ENCODE peak calls at places on chromosomes 4 and X, in ten cellular contexts. B, E, W, K, L, F, X, T, Z and I are unnamed samples.

GRCh38 chr4:123064390-123064789 is 142.0 kb upstream of the NUDT6 start:
- DNase-seq in B (peak), E (peak), W (no peak), K (peak), L (no peak), F (no peak), X (no peak), T (no peak), Z (peak), I (no peak)

GRCh38 chrX:75547783-75548182 is 24.9 kb upstream of the ZDHHC15 start:
- DNase-seq in B (peak), E (peak), W (no peak), K (no peak), L (peak), F (no peak), X (peak), T (no peak), Z (peak), I (peak)

GRCh38 chr4:8229341-8229975 is 30.4 kb downstream of the SH3TC1 start:
- DNase-seq in B (no peak), E (no peak), W (no peak), K (no peak), L (peak), F (no peak), X (no peak), T (no peak), Z (no peak), I (no peak)

GRCh38 chrX:70092247-70092646 is 30.0 kb downstream of the OTUD6A start:
- DNase-seq in B (no peak), E (no peak), W (no peak), K (no peak), L (no peak), F (no peak), X (no peak), T (no peak), Z (no peak), I (no peak)

GRCh38 chr4:80069837-80070788 is 2.9 kb downstream of the ANTXR2 start:
- DNase-seq in B (no peak), E (no peak), W (peak), K (no peak), L (no peak), F (peak), X (no peak), T (no peak), Z (peak), I (no peak)

GRCh38 chrX:65750674-65751469 is 83.4 kb downstream of the MSN start:
- DNase-seq in B (peak), E (no peak), W (no peak), K (no peak), L (no peak), F (no peak), X (no peak), T (no peak), Z (no peak), I (no peak)

GRCh38 chr4:4990857-4991540 is 28.3 kb downstream of the CYTL1 start:
- DNase-seq in B (peak), E (peak), W (peak), K (no peak), L (peak), F (peak), X (peak), T (no peak), Z (no peak), I (peak)

GRCh38 chrX:29661290-29661689 is 554.1 kb upstream of the MAGEB2 start:
- DNase-seq in B (peak), E (peak), W (peak), K (peak), L (no peak), F (peak), X (no peak), T (no peak), Z (peak), I (no peak)

GRCh38 chrX:148382983-148383382 is 117.4 kb upstream of the AFF2 start:
- DNase-seq in B (no peak), E (no peak), W (no peak), K (no peak), L (no peak), F (no peak), X (no peak), T (peak), Z (no peak), I (no peak)

GRCh38 chr4:10458190-10458589 is 964 bp upstream of the ZNF518B start:
- DNase-seq in B (no peak), E (no peak), W (no peak), K (peak), L (no peak), F (no peak), X (no peak), T (peak), Z (no peak), I (no peak)

GRCh38 chr4:54392459-54392858 is 163.4 kb downstream of the PDGFRA start:
- DNase-seq in B (no peak), E (peak), W (no peak), K (no peak), L (no peak), F (no peak), X (no peak), T (no peak), Z (peak), I (no peak)

GRCh38 chr4:56844817-56845580 is 23.5 kb upstream of the SPINK2 start:
- DNase-seq in B (no peak), E (no peak), W (no peak), K (no peak), L (no peak), F (no peak), X (no peak), T (peak), Z (no peak), I (no peak)

GRCh38 chr4:2793578-2793919 is 664 bp downstream of the SH3BP2 start:
- DNase-seq in B (peak), E (peak), W (peak), K (no peak), L (peak), F (peak), X (peak), T (peak), Z (peak), I (peak)

GRCh38 chrX:18864390-18864920 is 119.5 kb downstream of the PHKA2 start:
- DNase-seq in B (no peak), E (no peak), W (no peak), K (no peak), L (no peak), F (no peak), X (no peak), T (no peak), Z (no peak), I (no peak)

GRCh38 chrX:120791013-120791643 is 84.5 kb downstream of the CT47B1 start:
- DNase-seq in B (peak), E (peak), W (peak), K (no peak), L (peak), F (peak), X (peak), T (no peak), Z (peak), I (peak)

GRCh38 chr4:24488399-24489164 is 95.8 kb downstream of the DHX15 start:
- DNase-seq in B (peak), E (peak), W (peak), K (no peak), L (peak), F (peak), X (peak), T (peak), Z (peak), I (peak)

GRCh38 chrX:2587146-2587545 is 86.4 kb upstream of the DHRSX start:
- DNase-seq in B (no peak), E (no peak), W (no peak), K (no peak), L (no peak), F (no peak), X (no peak), T (no peak), Z (no peak), I (no peak)

GRCh38 chrX:136065044-136065671 is 79.9 kb downstream of the SLC9A6 start:
- DNase-seq in B (peak), E (peak), W (peak), K (no peak), L (peak), F (peak), X (no peak), T (no peak), Z (peak), I (peak)

GRCh38 chr4:139617702-139618490 is 47.7 kb upstream of the MGST2 start:
- DNase-seq in B (no peak), E (peak), W (peak), K (no peak), L (no peak), F (no peak), X (no peak), T (no peak), Z (no peak), I (no peak)

GRCh38 chr4:142248946-142249345 is 597.2 kb downstream of the INPP4B start:
- DNase-seq in B (peak), E (peak), W (peak), K (no peak), L (no peak), F (peak), X (no peak), T (no peak), Z (peak), I (no peak)

GRCh38 chr4:7905461-7905915 is 34.2 kb downstream of the AFAP1 start:
- DNase-seq in B (peak), E (peak), W (peak), K (no peak), L (no peak), F (peak), X (no peak), T (no peak), Z (no peak), I (no peak)

GRCh38 chrX:23841847-23842522 is 59.0 kb downstream of the SAT1 start:
- DNase-seq in B (no peak), E (no peak), W (no peak), K (no peak), L (no peak), F (no peak), X (no peak), T (no peak), Z (peak), I (no peak)

GRCh38 chr4:156085073-156085472 is 131.4 kb upstream of the CTSO start:
- DNase-seq in B (no peak), E (no peak), W (no peak), K (no peak), L (no peak), F (no peak), X (no peak), T (no peak), Z (no peak), I (no peak)

GRCh38 chr4:186622788-186623464 is 67.6 kb upstream of the MTNR1A start:
- DNase-seq in B (peak), E (peak), W (peak), K (no peak), L (peak), F (peak), X (no peak), T (no peak), Z (peak), I (no peak)

GRCh38 chr4:1477045-1477905 is 71.0 kb upstream of the NKX1-1 start:
- DNase-seq in B (no peak), E (no peak), W (no peak), K (no peak), L (no peak), F (no peak), X (no peak), T (no peak), Z (no peak), I (no peak)

GRCh38 chrX:123860506-123860840 is 620 bp downstream of the XIAP start:
- DNase-seq in B (peak), E (no peak), W (peak), K (no peak), L (no peak), F (peak), X (no peak), T (no peak), Z (no peak), I (no peak)

GRCh38 chr4:85910985-85911384 is 436.0 kb downstream of the ARHGAP24 start:
- DNase-seq in B (no peak), E (no peak), W (no peak), K (no peak), L (peak), F (no peak), X (no peak), T (no peak), Z (no peak), I (no peak)

GRCh38 chr4:173494013-173494970 is 35.7 kb downstream of the HAND2 start:
- DNase-seq in B (peak), E (peak), W (peak), K (no peak), L (peak), F (peak), X (no peak), T (peak), Z (peak), I (peak)
- H3K4me3 ChIP-seq in B (peak), E (peak), W (no peak), K (peak), L (peak), F (peak), X (no peak), T (peak), Z (peak), I (peak)

GRCh38 chrX:14871767-14872166 is 1.1 kb downstream of the FANCB start:
- DNase-seq in B (no peak), E (no peak), W (no peak), K (no peak), L (no peak), F (no peak), X (no peak), T (no peak), Z (no peak), I (no peak)
- H3K4me3 ChIP-seq in B (no peak), E (no peak), W (no peak), K (peak), L (no peak), F (peak), X (no peak), T (peak), Z (no peak), I (no peak)

DNA sequence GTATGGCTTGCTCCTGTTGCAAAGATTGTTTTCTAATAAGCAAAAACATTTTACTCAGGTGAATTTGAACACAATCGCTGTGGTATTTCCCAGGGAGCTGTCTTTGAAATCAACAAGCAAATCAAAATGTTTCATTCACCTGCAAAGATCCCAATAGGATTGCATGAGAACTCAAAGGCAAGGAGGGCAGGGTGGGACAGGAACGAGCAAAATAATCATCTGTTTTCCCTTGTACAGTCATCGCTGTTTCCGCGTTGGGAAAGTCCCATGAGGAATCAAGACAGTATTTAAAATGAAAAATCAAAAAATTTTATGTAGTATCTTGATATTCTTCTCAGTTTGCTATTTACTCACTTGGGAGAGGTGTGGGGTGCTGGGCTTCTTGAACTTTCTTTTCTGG is 198.8 kb downstream of the STIM2 start:
- DNase-seq in B (no peak), E (no peak), W (no peak), K (no peak), L (no peak), F (no peak), X (no peak), T (no peak), Z (peak), I (no peak)
- H3K4me3 ChIP-seq in B (no peak), E (no peak), W (no peak), K (no peak), L (no peak), F (no peak), X (no peak), T (no peak), Z (no peak), I (no peak)

DNA sequence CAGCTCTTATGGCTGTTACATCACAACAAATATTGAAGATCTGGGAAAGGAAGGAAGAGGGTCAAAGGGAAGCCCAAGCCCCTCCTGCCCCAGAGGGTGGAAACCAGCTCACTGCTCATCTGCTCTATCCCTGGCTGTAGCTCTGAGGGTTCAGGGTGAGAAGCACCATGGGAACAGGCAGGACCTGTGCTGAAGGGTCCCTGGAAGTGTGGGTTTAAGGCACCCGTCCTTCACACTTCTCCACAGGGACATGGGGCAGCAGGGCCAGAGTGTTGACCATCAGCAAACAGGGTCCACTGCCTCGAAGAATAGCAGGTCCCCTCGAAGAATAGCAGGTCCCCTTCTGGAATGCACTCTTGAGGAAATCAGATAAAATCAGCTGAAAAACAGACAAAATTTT is 4.4 kb downstream of the RTL5 start:
- DNase-seq in B (no peak), E (no peak), W (no peak), K (no peak), L (no peak), F (no peak), X (no peak), T (no peak), Z (no peak), I (no peak)
- H3K4me3 ChIP-seq in B (no peak), E (no peak), W (no peak), K (no peak), L (no peak), F (no peak), X (no peak), T (no peak), Z (no peak), I (no peak)

GRCh38 chr4:182711211-182711610 is 206.0 kb downstream of the DCTD start:
- DNase-seq in B (peak), E (peak), W (no peak), K (no peak), L (no peak), F (no peak), X (no peak), T (no peak), Z (no peak), I (no peak)

GRCh38 chr4:182717788-182718583 is 199.2 kb downstream of the DCTD start:
- DNase-seq in B (no peak), E (no peak), W (no peak), K (no peak), L (no peak), F (no peak), X (no peak), T (no peak), Z (no peak), I (no peak)

GRCh38 chr4:182715548-182715947 is 201.6 kb downstream of the DCTD start:
- DNase-seq in B (no peak), E (no peak), W (no peak), K (no peak), L (no peak), F (no peak), X (no peak), T (no peak), Z (no peak), I (no peak)

GRCh38 chr4:182716207-182716606 is 201.0 kb downstream of the DCTD start:
- DNase-seq in B (no peak), E (no peak), W (no peak), K (no peak), L (no peak), F (no peak), X (no peak), T (peak), Z (no peak), I (no peak)
- H3K4me3 ChIP-seq in B (no peak), E (no peak), W (no peak), K (no peak), L (no peak), F (no peak), X (no peak), T (no peak), Z (no peak), I (no peak)

DNA sequence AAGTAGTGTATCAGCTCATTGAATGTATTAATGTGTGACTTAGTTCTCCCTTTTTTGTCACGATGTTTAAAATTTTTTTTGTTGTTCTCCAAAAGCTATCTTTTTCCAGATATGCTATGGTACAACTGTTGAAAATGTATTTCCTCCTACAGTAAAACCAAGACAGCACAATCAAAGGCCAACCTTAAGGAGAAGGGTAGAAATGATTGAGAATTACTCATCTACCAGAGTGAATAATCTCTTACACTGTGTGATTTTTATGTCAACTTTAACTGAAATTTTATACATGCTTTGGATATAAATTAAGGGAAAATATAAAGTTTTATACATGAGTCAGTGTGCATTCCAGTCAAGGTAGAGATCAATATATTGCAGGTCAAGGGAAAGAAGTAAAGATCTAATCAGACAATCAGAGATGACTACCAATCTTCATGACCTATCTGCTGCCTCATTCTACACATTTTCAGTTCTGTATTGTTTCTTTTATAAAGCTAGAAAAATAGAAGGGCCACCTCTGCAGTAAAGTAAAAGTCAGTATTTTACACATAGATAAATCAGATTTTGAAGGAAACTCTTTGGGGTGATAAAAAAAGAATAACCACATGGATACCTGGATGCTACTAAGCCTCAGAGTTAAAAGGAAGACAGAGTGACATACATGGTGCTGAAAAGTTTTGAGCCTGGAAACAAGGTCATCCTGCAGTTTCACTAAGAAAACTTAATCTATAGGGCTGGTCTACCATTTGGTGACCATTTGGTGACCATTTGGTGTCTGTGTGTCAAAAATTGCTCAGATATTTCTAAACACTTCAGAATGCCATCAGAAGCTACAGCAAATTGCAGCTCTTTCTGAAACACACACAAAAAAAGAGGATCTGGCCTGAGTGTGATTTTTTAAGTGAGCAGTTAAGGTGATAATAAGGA is 1.6 kb downstream of the FAM13A start:
- DNase-seq in B (no peak), E (no peak), W (no peak), K (no peak), L (no peak), F (peak), X (no peak), T (peak), Z (peak), I (no peak)
- H3K4me3 ChIP-seq in B (peak), E (peak), W (no peak), K (peak), L (peak), F (peak), X (no peak), T (peak), Z (no peak), I (no peak)